ENCODE peak calls at places on chromosomes 13 and 19, in nine cellular contexts. H is heart right ventricle, G is stomach, U is tibial nerve, A is fibroblast of pulmonary artery, Q is brain microvascular endothelial cell, V is skeletal muscle cell, M is astrocyte of the spinal cord, E is aorta. O is an unnamed sample.

GRCh38 chr13:59722580-59722900 is 441.2 kb downstream of the DIAPH3 start:
- DNase-seq in H (no peak), G (no peak), U (no peak), A (no peak), Q (no peak), V (no peak), M (no peak), E (no peak), O (no peak)

GRCh38 chr13:30235206-30235605 is 72.1 kb downstream of the KATNAL1 start:
- DNase-seq in H (no peak), G (no peak), U (no peak), A (peak), Q (no peak), V (no peak), M (no peak), E (no peak), O (no peak)

GRCh38 chr19:23904406-23904805 is 10.3 kb upstream of the ZNF726 start:
- DNase-seq in H (no peak), G (no peak), U (no peak), A (no peak), Q (no peak), V (no peak), M (no peak), E (no peak), O (no peak)

GRCh38 chr13:45412274-45413049 is 5.7 kb downstream of the SLC25A30 start:
- DNase-seq in H (no peak), G (no peak), U (no peak), A (no peak), Q (no peak), V (no peak), M (no peak), E (no peak), O (no peak)

GRCh38 chr19:3171894-3172679 is 6.5 kb upstream of the S1PR4 start:
- DNase-seq in H (no peak), G (no peak), U (no peak), A (no peak), Q (no peak), V (no peak), M (no peak), E (peak), O (no peak)

GRCh38 chr19:38385057-38385803 is 2.6 kb downstream of the GGN start:
- DNase-seq in H (no peak), G (no peak), U (no peak), A (no peak), Q (no peak), V (no peak), M (no peak), E (no peak), O (no peak)

GRCh38 chr13:47459512-47459911 is 541.6 kb downstream of the SUCLA2 start:
- DNase-seq in H (no peak), G (no peak), U (no peak), A (peak), Q (no peak), V (no peak), M (peak), E (no peak), O (no peak)

GRCh38 chr13:79492313-79492798 is 11.4 kb downstream of the NDFIP2 start:
- DNase-seq in H (no peak), G (no peak), U (no peak), A (no peak), Q (peak), V (no peak), M (peak), E (no peak), O (no peak)

GRCh38 chr13:45718063-45718462 is 15.9 kb downstream of the CBY2 start:
- DNase-seq in H (no peak), G (no peak), U (no peak), A (peak), Q (peak), V (no peak), M (peak), E (no peak), O (no peak)

GRCh38 chr13:96993660-96994029 is 631 bp downstream of the OXGR1 start:
- DNase-seq in H (no peak), G (no peak), U (no peak), A (no peak), Q (no peak), V (no peak), M (no peak), E (no peak), O (no peak)

GRCh38 chr19:55680339-55681130 is 5.5 kb downstream of the EPN1 start:
- DNase-seq in H (no peak), G (no peak), U (no peak), A (no peak), Q (no peak), V (no peak), M (no peak), E (peak), O (no peak)

GRCh38 chr19:57302020-57302465 is 18.2 kb upstream of the ZNF543 start:
- DNase-seq in H (no peak), G (no peak), U (no peak), A (peak), Q (peak), V (peak), M (peak), E (no peak), O (peak)

GRCh38 chr13:97306646-97307045 is 84.5 kb downstream of the MBNL2 start:
- DNase-seq in H (no peak), G (no peak), U (no peak), A (peak), Q (peak), V (no peak), M (peak), E (no peak), O (no peak)

GRCh38 chr13:66265446-66265845 is 964.7 kb downstream of the PCDH9 start:
- DNase-seq in H (no peak), G (no peak), U (no peak), A (no peak), Q (peak), V (no peak), M (peak), E (no peak), O (no peak)

GRCh38 chr13:24124789-24125476 is 35.6 kb upstream of the SPATA13 start:
- DNase-seq in H (peak), G (no peak), U (no peak), A (no peak), Q (no peak), V (no peak), M (no peak), E (no peak), O (no peak)

GRCh38 chr19:48735031-48735615 is 5.3 kb downstream of the RASIP1 start:
- DNase-seq in H (no peak), G (no peak), U (no peak), A (no peak), Q (no peak), V (no peak), M (peak), E (no peak), O (no peak)

GRCh38 chr19:13154241-13154778 is 4.1 kb downstream of the IER2 start:
- DNase-seq in H (peak), G (peak), U (peak), A (peak), Q (peak), V (peak), M (peak), E (peak), O (peak)

GRCh38 chr19:45817725-45818301 is 2.7 kb upstream of the RSPH6A start:
- DNase-seq in H (no peak), G (no peak), U (no peak), A (no peak), Q (no peak), V (no peak), M (no peak), E (no peak), O (no peak)

GRCh38 chr19:29121684-29122083 is 91.3 kb downstream of the UQCRFS1 start:
- DNase-seq in H (no peak), G (no peak), U (peak), A (no peak), Q (no peak), V (no peak), M (no peak), E (no peak), O (no peak)

GRCh38 chr13:49366841-49367240 is 77.0 kb downstream of the CAB39L start:
- DNase-seq in H (no peak), G (peak), U (no peak), A (peak), Q (no peak), V (no peak), M (no peak), E (no peak), O (no peak)

GRCh38 chr19:17105548-17105947 is 30.0 kb downstream of the MYO9B start:
- DNase-seq in H (no peak), G (no peak), U (no peak), A (no peak), Q (no peak), V (no peak), M (no peak), E (no peak), O (no peak)

GRCh38 chr19:7351861-7352260 is 3.1 kb downstream of the ARHGEF18 start:
- DNase-seq in H (no peak), G (no peak), U (no peak), A (no peak), Q (no peak), V (no peak), M (no peak), E (no peak), O (no peak)

GRCh38 chr19:18932216-18932841 is 8.7 kb downstream of the HOMER3 start:
- DNase-seq in H (peak), G (peak), U (peak), A (peak), Q (no peak), V (no peak), M (peak), E (peak), O (no peak)

GRCh38 chr19:12913011-12913561 is 6.0 kb downstream of the SYCE2 start:
- DNase-seq in H (peak), G (peak), U (peak), A (peak), Q (no peak), V (peak), M (peak), E (peak), O (no peak)

DNA sequence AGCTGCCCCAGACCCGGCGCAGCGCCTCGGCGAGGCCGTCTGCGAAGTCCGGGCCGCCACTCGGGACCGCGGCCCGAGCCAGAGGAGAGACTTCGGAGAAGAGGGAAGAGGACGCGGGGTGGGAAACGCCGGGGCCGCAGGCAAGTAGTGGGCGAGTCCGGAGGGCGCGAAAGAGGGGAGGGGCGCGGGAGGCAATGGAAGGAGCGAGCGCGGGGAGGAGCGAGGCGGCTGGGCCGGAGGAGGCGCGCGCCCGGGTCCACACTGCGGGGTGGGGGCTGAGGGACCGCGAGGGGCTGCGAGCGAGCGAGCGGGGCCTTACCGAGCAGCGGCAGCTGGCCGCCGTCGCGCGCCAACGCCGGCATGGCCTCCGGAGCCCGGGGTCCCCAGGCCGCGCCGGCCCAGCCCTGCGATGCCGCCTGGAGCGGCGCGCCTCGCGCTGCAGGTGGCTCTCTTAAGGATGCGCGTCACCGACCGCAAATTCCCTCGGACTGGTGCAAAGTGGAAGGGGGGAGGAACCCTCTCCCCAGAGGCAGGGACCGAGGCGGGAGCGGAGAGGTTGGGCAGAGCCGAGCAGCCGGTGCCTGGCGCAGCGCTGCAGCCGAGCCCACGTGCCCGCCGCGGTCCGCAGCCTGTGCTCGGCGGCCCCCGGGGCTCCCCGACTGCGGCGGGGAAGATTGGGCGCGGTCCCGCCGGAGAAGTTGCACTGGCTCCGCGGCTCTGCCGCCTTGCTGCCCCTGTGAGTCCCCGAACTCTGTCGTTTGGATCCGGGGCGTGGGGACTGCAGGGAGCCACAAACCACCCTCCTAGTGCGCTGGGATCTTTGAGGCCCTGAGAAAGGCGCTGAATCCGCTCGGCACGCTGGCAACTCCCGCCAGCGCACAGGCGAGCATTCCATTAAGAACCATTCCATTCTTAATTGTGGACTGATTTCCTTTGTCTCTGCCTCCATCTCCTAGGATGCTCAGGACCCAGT is at the start of gene FLT3:
- DNase-seq in H (no peak), G (peak), U (no peak), A (peak), Q (peak), V (no peak), M (peak), E (no peak), O (no peak)
- H3K4me3 ChIP-seq in H (peak), G (peak), U (peak), A (no peak), Q (peak), V (peak), M (peak), E (no peak), O (peak)

GRCh38 chr13:99956473-99957349 is 14.9 kb downstream of the ZIC5 start:
- DNase-seq in H (no peak), G (no peak), U (no peak), A (no peak), Q (no peak), V (no peak), M (no peak), E (no peak), O (no peak)
- H3K4me3 ChIP-seq in H (peak), G (peak), U (peak), A (no peak), Q (peak), V (peak), M (peak), E (no peak), O (peak)

GRCh38 chr19:52336976-52337375 is 933 bp downstream of the ZNF610 start:
- DNase-seq in H (no peak), G (no peak), U (no peak), A (peak), Q (no peak), V (peak), M (no peak), E (no peak), O (no peak)

GRCh38 chr19:52331757-52332156 is 4.3 kb upstream of the ZNF610 start:
- DNase-seq in H (no peak), G (no peak), U (no peak), A (peak), Q (no peak), V (no peak), M (peak), E (no peak), O (no peak)

GRCh38 chr19:52336117-52336811 is at the start of gene ZNF610:
- DNase-seq in H (peak), G (peak), U (peak), A (peak), Q (peak), V (peak), M (peak), E (peak), O (peak)

GRCh38 chr19:52335768-52336116 is 301 bp upstream of the ZNF610 start:
- DNase-seq in H (no peak), G (no peak), U (no peak), A (no peak), Q (no peak), V (no peak), M (no peak), E (no peak), O (no peak)
- H3K4me3 ChIP-seq in H (peak), G (peak), U (peak), A (peak), Q (peak), V (peak), M (peak), E (peak), O (peak)

GRCh38 chr13:75757336-75757735 is 121.2 kb downstream of the LMO7 start:
- DNase-seq in H (no peak), G (no peak), U (no peak), A (no peak), Q (no peak), V (no peak), M (no peak), E (no peak), O (no peak)

GRCh38 chr13:75760182-75760981 is 124.3 kb downstream of the LMO7 start:
- DNase-seq in H (peak), G (peak), U (no peak), A (no peak), Q (no peak), V (no peak), M (no peak), E (no peak), O (no peak)

GRCh38 chr13:75761373-75761772 is 125.2 kb downstream of the LMO7 start:
- DNase-seq in H (no peak), G (no peak), U (no peak), A (peak), Q (no peak), V (no peak), M (no peak), E (no peak), O (no peak)

GRCh38 chr13:75762066-75762937 is 126.2 kb downstream of the LMO7 start:
- DNase-seq in H (no peak), G (peak), U (no peak), A (no peak), Q (no peak), V (no peak), M (no peak), E (no peak), O (no peak)

GRCh38 chr13:75759531-75759930 is 123.4 kb downstream of the LMO7 start:
- DNase-seq in H (no peak), G (no peak), U (no peak), A (no peak), Q (no peak), V (no peak), M (no peak), E (no peak), O (no peak)
- H3K4me3 ChIP-seq in H (no peak), G (no peak), U (no peak), A (no peak), Q (no peak), V (no peak), M (no peak), E (no peak), O (no peak)

DNA sequence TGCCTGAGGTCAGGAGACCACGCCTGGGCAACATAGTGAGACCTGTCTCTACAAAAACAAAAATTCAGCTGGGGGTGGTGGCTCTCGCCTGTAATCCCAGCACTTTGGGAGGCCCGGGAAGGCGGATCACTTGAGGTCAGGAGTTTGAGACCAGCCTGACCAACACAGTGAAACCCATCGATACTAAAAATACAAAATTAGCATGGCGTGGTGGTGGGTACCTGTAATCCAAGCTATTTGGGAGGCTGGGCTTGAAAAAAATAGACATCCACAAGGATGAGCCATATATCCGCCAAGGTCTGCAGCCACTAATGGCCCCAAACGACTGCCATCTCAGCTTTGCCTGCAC is 3.1 kb downstream of the RPS16 start:
- DNase-seq in H (no peak), G (no peak), U (no peak), A (no peak), Q (no peak), V (no peak), M (no peak), E (no peak), O (no peak)
- H3K4me3 ChIP-seq in H (no peak), G (no peak), U (no peak), A (no peak), Q (no peak), V (no peak), M (no peak), E (no peak), O (no peak)

DNA sequence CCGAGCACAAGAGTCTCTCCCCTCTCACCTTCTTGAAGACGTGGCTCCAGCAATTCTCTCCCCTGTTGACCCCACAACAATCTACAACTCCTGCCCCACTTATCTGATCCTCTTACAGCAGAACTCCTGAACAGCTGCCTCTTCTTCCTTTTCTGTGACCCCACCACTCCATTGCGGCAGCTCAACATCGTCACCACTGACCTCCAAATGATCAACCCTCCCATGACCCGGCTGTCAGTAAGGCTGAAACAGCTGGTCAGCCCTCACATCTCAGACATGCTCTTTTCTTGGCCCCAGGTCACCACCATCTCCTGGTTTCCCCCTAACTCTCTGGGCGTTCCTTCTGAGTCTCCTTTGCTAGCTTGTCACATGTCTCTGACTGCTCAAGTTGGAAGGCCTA is 1.8 kb downstream of the EXOSC5 start:
- DNase-seq in H (no peak), G (no peak), U (no peak), A (no peak), Q (no peak), V (no peak), M (no peak), E (no peak), O (no peak)
- H3K4me3 ChIP-seq in H (no peak), G (no peak), U (no peak), A (no peak), Q (no peak), V (no peak), M (no peak), E (no peak), O (no peak)

DNA sequence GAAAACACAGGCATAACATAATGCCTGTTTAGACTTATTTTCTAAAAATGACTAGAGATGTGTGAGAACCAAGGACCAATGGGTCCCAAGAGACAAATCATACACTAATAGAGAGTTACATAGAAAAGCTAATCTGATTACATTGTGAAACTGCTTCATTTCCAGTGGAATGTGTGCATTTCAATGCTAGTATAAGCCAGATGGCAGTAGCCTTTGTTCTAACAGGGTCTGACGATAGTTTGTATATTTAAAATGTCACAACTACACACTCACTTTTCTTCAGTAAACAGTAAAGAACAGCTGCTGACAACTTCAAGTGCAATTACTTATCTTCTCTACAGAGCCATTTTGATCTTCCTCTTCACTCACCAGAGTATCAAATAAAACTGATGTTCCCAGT is 4.3 kb upstream of the SLITRK5 start:
- DNase-seq in H (no peak), G (no peak), U (no peak), A (no peak), Q (no peak), V (no peak), M (no peak), E (no peak), O (no peak)
- H3K4me3 ChIP-seq in H (no peak), G (no peak), U (no peak), A (no peak), Q (no peak), V (no peak), M (no peak), E (no peak), O (no peak)

DNA sequence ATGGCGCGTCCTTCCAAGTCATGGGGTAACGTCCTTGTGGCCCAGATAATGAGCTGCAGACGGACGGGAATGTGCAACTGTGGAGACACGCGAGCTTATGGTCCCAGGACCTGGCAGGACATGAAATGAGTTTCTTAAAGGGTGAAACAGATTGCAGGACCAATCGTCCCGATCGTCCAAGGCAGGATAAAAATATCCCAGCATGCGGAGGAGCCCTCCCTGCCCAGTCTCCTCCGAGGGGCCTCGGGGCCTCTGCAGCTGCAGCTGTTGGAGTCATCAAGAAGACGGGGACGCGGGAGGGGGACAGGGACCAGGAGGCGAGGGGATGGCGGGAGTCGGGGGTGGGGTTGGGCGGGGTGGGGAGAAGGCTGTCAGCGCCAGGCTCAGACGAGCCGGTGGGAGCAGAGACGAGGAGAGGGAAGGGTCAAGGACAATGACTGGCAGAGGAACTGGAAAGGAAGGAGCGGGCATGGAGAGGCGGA is 14.4 kb upstream of the GARIN5A start:
- DNase-seq in H (no peak), G (no peak), U (no peak), A (no peak), Q (no peak), V (no peak), M (no peak), E (peak), O (no peak)
- H3K4me3 ChIP-seq in H (no peak), G (no peak), U (no peak), A (no peak), Q (no peak), V (no peak), M (no peak), E (no peak), O (no peak)

GRCh38 chr13:28820099-28821051 is at the start of gene MTUS2:
- DNase-seq in H (no peak), G (no peak), U (no peak), A (no peak), Q (no peak), V (no peak), M (no peak), E (no peak), O (no peak)
- H3K4me3 ChIP-seq in H (peak), G (peak), U (peak), A (peak), Q (peak), V (peak), M (peak), E (peak), O (peak)

O was measured in AG09309.